ENCODE peak calls at places on chromosomes 5 and 9, in nine cellular contexts. One of them, this sample, is unnamed.

GRCh38 chr9:85040806-85041575 is 371.5 kb downstream of the NTRK2 start:
- DNase-seq in SK-N-SH: no peak
- DNase-seq in A549: no peak
- DNase-seq in HCT116: no peak
- DNase-seq in K562: no peak
- DNase-seq in Panc1: no peak
- DNase-seq in HepG2: no peak
- DNase-seq in HL-60: no peak
- DNase-seq in GM12878: no peak
- DNase-seq in this sample: peak; percentile 19

GRCh38 chr9:126719677-126720435 is 85.0 kb upstream of the ZBTB43 start:
- DNase-seq in SK-N-SH: peak; percentile 83
- DNase-seq in GM12878: peak; percentile 53
- DNase-seq in HCT116: no peak
- DNase-seq in HepG2: peak; percentile 55
- DNase-seq in HL-60: peak; percentile 74
- DNase-seq in A549: no peak
- DNase-seq in K562: peak; percentile 37
- DNase-seq in Panc1: no peak
- DNase-seq in this sample: peak; percentile 98

GRCh38 chr5:6419340-6419852 is 29.3 kb upstream of the UBE2QL1 start:
- DNase-seq in Panc1: peak; percentile 18
- DNase-seq in SK-N-SH: no peak
- DNase-seq in K562: no peak
- DNase-seq in HepG2: no peak
- DNase-seq in HCT116: no peak
- DNase-seq in A549: no peak
- DNase-seq in GM12878: no peak
- DNase-seq in HL-60: no peak
- DNase-seq in this sample: no peak

GRCh38 chr9:26219961-26220360 is 541.7 kb upstream of the TUSC1 start:
- DNase-seq in Panc1: no peak
- DNase-seq in HCT116: no peak
- DNase-seq in HepG2: no peak
- DNase-seq in HL-60: no peak
- DNase-seq in K562: no peak
- DNase-seq in GM12878: no peak
- DNase-seq in SK-N-SH: no peak
- DNase-seq in A549: no peak
- DNase-seq in this sample: peak; percentile 19

GRCh38 chr9:32571969-32572899 is 725 bp downstream of the NDUFB6 start:
- DNase-seq in GM12878: peak; percentile 59
- DNase-seq in HCT116: peak; percentile 67
- DNase-seq in SK-N-SH: peak; percentile 79
- DNase-seq in Panc1: peak; percentile 67
- DNase-seq in A549: peak; percentile 89
- DNase-seq in HL-60: peak; percentile 66
- DNase-seq in K562: peak; percentile 59
- DNase-seq in HepG2: peak; percentile 83
- DNase-seq in this sample: peak; percentile 92

GRCh38 chr9:72873456-72873855 is 79.4 kb downstream of the ALDH1A1 start:
- DNase-seq in K562: no peak
- DNase-seq in HL-60: no peak
- DNase-seq in Panc1: no peak
- DNase-seq in GM12878: no peak
- DNase-seq in HepG2: no peak
- DNase-seq in SK-N-SH: no peak
- DNase-seq in A549: no peak
- DNase-seq in HCT116: no peak
- DNase-seq in this sample: no peak

GRCh38 chr5:124923131-124923530 is 176.7 kb upstream of the ZNF608 start:
- DNase-seq in GM12878: no peak
- DNase-seq in SK-N-SH: no peak
- DNase-seq in HCT116: no peak
- DNase-seq in A549: no peak
- DNase-seq in HL-60: no peak
- DNase-seq in K562: no peak
- DNase-seq in Panc1: no peak
- DNase-seq in HepG2: no peak
- DNase-seq in this sample: no peak

GRCh38 chr9:133370680-133371079 is 5.2 kb downstream of the SURF4 start:
- DNase-seq in Panc1: no peak
- DNase-seq in HCT116: no peak
- DNase-seq in SK-N-SH: no peak
- DNase-seq in HL-60: no peak
- DNase-seq in GM12878: no peak
- DNase-seq in HepG2: no peak
- DNase-seq in K562: no peak
- DNase-seq in A549: no peak
- DNase-seq in this sample: no peak

GRCh38 chr9:4567601-4568000 is 77.3 kb downstream of the SLC1A1 start:
- DNase-seq in A549: no peak
- DNase-seq in K562: no peak
- DNase-seq in Panc1: no peak
- DNase-seq in HL-60: no peak
- DNase-seq in SK-N-SH: no peak
- DNase-seq in HCT116: no peak
- DNase-seq in GM12878: no peak
- DNase-seq in HepG2: no peak
- DNase-seq in this sample: no peak

GRCh38 chr5:178472138-178472537 is 118.1 kb downstream of the COL23A1 start:
- DNase-seq in A549: no peak
- DNase-seq in HepG2: no peak
- DNase-seq in HL-60: no peak
- DNase-seq in Panc1: no peak
- DNase-seq in SK-N-SH: no peak
- DNase-seq in K562: no peak
- DNase-seq in HCT116: no peak
- DNase-seq in GM12878: no peak
- DNase-seq in this sample: no peak

GRCh38 chr5:98468188-98468869 is 305.1 kb upstream of the RGMB start:
- DNase-seq in K562: no peak
- DNase-seq in HL-60: no peak
- DNase-seq in Panc1: peak; percentile 78
- DNase-seq in GM12878: no peak
- DNase-seq in HCT116: no peak
- DNase-seq in SK-N-SH: no peak
- DNase-seq in A549: no peak
- DNase-seq in HepG2: no peak
- DNase-seq in this sample: no peak

GRCh38 chr5:106818552-106818951 is 852.2 kb downstream of the EFNA5 start:
- DNase-seq in SK-N-SH: no peak
- DNase-seq in HCT116: no peak
- DNase-seq in GM12878: no peak
- DNase-seq in K562: no peak
- DNase-seq in HepG2: no peak
- DNase-seq in HL-60: no peak
- DNase-seq in A549: no peak
- DNase-seq in Panc1: no peak
- DNase-seq in this sample: no peak

GRCh38 chr5:80181618-80182211 is 74.1 kb downstream of the SERINC5 start:
- DNase-seq in HCT116: peak; percentile 88
- DNase-seq in HepG2: peak; percentile 90
- DNase-seq in A549: peak; percentile 15
- DNase-seq in HL-60: peak; percentile 65
- DNase-seq in Panc1: no peak
- DNase-seq in SK-N-SH: no peak
- DNase-seq in K562: no peak
- DNase-seq in GM12878: no peak
- DNase-seq in this sample: no peak

GRCh38 chr5:112210430-112211005 is 208.6 kb downstream of the EPB41L4A start:
- DNase-seq in HCT116: peak; percentile 16
- DNase-seq in SK-N-SH: peak; percentile 52
- DNase-seq in Panc1: no peak
- DNase-seq in K562: peak; percentile 11
- DNase-seq in A549: peak; percentile 9
- DNase-seq in HL-60: no peak
- DNase-seq in GM12878: no peak
- DNase-seq in HepG2: peak; percentile 37
- DNase-seq in this sample: peak; percentile 69

GRCh38 chr5:24163091-24163490 is 481.7 kb downstream of the CDH10 start:
- DNase-seq in GM12878: no peak
- DNase-seq in Panc1: no peak
- DNase-seq in SK-N-SH: no peak
- DNase-seq in A549: peak; percentile 5
- DNase-seq in HL-60: no peak
- DNase-seq in HCT116: no peak
- DNase-seq in K562: no peak
- DNase-seq in HepG2: no peak
- DNase-seq in this sample: no peak

DNA sequence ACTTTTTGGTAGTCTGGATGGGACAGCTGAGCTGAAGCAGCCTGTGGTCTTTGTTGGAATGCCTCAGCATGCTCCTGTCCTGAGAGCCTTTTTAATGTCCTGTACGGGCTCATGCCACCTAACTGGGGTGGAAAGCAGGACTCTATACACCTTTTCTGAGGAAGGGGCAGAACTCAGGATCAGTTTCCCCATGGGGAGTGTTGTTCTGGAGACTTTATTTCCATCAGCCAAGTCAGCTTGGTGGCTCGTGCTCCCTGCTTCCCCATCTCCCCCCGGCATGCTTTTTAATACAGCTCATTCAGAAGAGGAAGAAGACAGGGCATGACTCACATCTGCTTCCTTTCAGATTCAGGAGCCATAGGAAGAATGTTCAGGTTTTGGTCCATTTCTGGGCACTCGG is 5.1 kb upstream of the SEPTIN8 start:
- DNase-seq in GM12878: no peak
- DNase-seq in Panc1: no peak
- DNase-seq in HL-60: peak; percentile 15
- DNase-seq in HCT116: no peak
- DNase-seq in SK-N-SH: no peak
- DNase-seq in A549: no peak
- DNase-seq in HepG2: no peak
- DNase-seq in K562: no peak
- DNase-seq in this sample: no peak
- TF ChIP-seq REST in GM12878: no peak
- TF ChIP-seq REST in Panc1: no peak
- TF ChIP-seq REST in HL-60: no peak
- TF ChIP-seq REST in HCT116: no peak
- TF ChIP-seq REST in SK-N-SH: no peak
- TF ChIP-seq REST in A549: no peak
- TF ChIP-seq REST in HepG2: no peak
- TF ChIP-seq REST in K562: no peak
- TF ChIP-seq REST in this sample: no peak

GRCh38 chr9:18018241-18018640 is 439.4 kb downstream of the SH3GL2 start:
- DNase-seq in HL-60: no peak
- DNase-seq in GM12878: no peak
- DNase-seq in HCT116: no peak
- DNase-seq in SK-N-SH: no peak
- DNase-seq in K562: no peak
- DNase-seq in Panc1: no peak
- DNase-seq in HepG2: no peak
- DNase-seq in A549: no peak
- DNase-seq in this sample: no peak

GRCh38 chr9:18014556-18014955 is 435.7 kb downstream of the SH3GL2 start:
- DNase-seq in A549: no peak
- DNase-seq in HepG2: no peak
- DNase-seq in SK-N-SH: no peak
- DNase-seq in Panc1: no peak
- DNase-seq in HL-60: no peak
- DNase-seq in GM12878: no peak
- DNase-seq in K562: no peak
- DNase-seq in HCT116: no peak
- DNase-seq in this sample: no peak

GRCh38 chr9:18020254-18020745 is 441.4 kb downstream of the SH3GL2 start:
- DNase-seq in HepG2: no peak
- DNase-seq in K562: no peak
- DNase-seq in Panc1: no peak
- DNase-seq in HL-60: no peak
- DNase-seq in SK-N-SH: no peak
- DNase-seq in GM12878: no peak
- DNase-seq in HCT116: no peak
- DNase-seq in A549: no peak
- DNase-seq in this sample: no peak

GRCh38 chr9:18017136-18017535 is 438.3 kb downstream of the SH3GL2 start:
- DNase-seq in HL-60: no peak
- DNase-seq in K562: no peak
- DNase-seq in SK-N-SH: peak; percentile 0
- DNase-seq in Panc1: no peak
- DNase-seq in HepG2: no peak
- DNase-seq in GM12878: no peak
- DNase-seq in HCT116: no peak
- DNase-seq in A549: no peak
- DNase-seq in this sample: peak; percentile 20

GRCh38 chr9:18018661-18019060 is 439.8 kb downstream of the SH3GL2 start:
- DNase-seq in HCT116: no peak
- DNase-seq in SK-N-SH: no peak
- DNase-seq in HL-60: no peak
- DNase-seq in HepG2: no peak
- DNase-seq in GM12878: no peak
- DNase-seq in A549: no peak
- DNase-seq in K562: no peak
- DNase-seq in Panc1: no peak
- DNase-seq in this sample: no peak
- TF ChIP-seq REST in HCT116: no peak
- TF ChIP-seq REST in SK-N-SH: no peak
- TF ChIP-seq REST in HL-60: no peak
- TF ChIP-seq REST in HepG2: no peak
- TF ChIP-seq REST in GM12878: no peak
- TF ChIP-seq REST in A549: no peak
- TF ChIP-seq REST in K562: no peak
- TF ChIP-seq REST in Panc1: no peak
- TF ChIP-seq REST in this sample: no peak

GRCh38 chr5:51225671-51226419 is 157.4 kb upstream of the ISL1 start:
- DNase-seq in GM12878: no peak
- DNase-seq in Panc1: no peak
- DNase-seq in A549: no peak
- DNase-seq in HepG2: no peak
- DNase-seq in HCT116: no peak
- DNase-seq in SK-N-SH: no peak
- DNase-seq in HL-60: no peak
- DNase-seq in K562: no peak
- DNase-seq in this sample: peak; percentile 13
- TF ChIP-seq REST in GM12878: no peak
- TF ChIP-seq REST in Panc1: no peak
- TF ChIP-seq REST in A549: no peak
- TF ChIP-seq REST in HepG2: no peak
- TF ChIP-seq REST in HCT116: no peak
- TF ChIP-seq REST in SK-N-SH: no peak
- TF ChIP-seq REST in HL-60: no peak
- TF ChIP-seq REST in K562: no peak
- TF ChIP-seq REST in this sample: no peak

DNA sequence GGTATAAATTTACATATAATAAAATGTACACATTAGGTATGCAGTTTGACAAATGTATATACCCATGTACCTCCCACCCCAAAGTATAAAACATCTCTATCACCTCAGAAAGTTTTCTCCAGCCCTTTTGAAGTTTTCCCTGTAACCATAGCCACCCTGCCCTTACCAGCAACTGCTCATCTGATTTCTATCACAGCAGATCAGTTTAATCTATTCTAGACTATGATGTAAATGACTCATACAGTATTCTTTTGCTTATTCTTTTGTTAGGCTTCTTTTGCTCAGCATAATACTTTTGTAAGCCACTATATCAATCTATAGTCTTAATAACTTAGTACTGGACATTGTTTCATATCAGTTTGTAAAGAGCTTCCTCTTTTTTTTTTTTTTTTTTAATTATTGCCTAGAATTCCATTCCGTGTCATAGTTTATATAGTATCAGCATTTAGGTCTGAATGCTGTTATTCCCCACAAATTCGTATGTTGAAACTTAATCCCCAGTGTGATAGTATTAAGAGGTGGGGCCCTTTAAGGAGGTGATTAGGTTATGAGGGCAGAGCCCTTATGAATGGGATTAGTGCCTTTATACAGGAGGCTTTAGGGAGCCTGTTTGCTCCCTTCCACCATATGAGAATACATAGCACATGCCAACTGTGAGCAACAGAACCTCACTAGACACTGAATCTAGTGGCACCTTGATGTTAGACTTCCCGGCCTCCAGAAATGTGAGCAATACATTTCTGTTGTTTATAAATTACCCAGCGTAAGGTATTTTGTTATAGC is 20.3 kb downstream of the MELK start:
- DNase-seq in K562: no peak
- DNase-seq in HepG2: no peak
- DNase-seq in GM12878: no peak
- DNase-seq in HCT116: no peak
- DNase-seq in HL-60: no peak
- DNase-seq in A549: no peak
- DNase-seq in Panc1: no peak
- DNase-seq in SK-N-SH: no peak
- DNase-seq in this sample: no peak
- TF ChIP-seq REST in K562: no peak
- TF ChIP-seq REST in HepG2: no peak
- TF ChIP-seq REST in GM12878: no peak
- TF ChIP-seq REST in HCT116: no peak
- TF ChIP-seq REST in HL-60: no peak
- TF ChIP-seq REST in A549: no peak
- TF ChIP-seq REST in Panc1: no peak
- TF ChIP-seq REST in SK-N-SH: no peak
- TF ChIP-seq REST in this sample: no peak